ENCODE peak calls at places on chromosomes 7 and 10, in ten cellular contexts. B is uterus, L is stomach, N is prostate gland, Y is ovary, E is body of pancreas, M is IMR-90, C is sigmoid colon, I is endothelial cell of umbilical vein, G is adrenal gland. U is an unnamed sample.
A peak's percentile ranks its signal among the peaks of the same experiment; 100 is the strongest.

GRCh38 chr7:73879977-73880681 is 19.2 kb downstream of the TMEM270 start:
- DNase-seq in M (peak; percentile 53), I (no peak), B (no peak), Y (no peak), G (no peak), C (no peak), E (no peak), N (no peak), L (peak; percentile 30), U (peak; percentile 61)

GRCh38 chr10:126905776-126906703 is 812 bp downstream of the DOCK1 start:
- DNase-seq in C (peak; percentile 73), E (peak; percentile 46), I (peak; percentile 45), L (peak; percentile 33), M (peak; percentile 52), N (no peak), Y (peak; percentile 67), B (peak; percentile 25), G (no peak), U (no peak)

GRCh38 chr10:20147679-20148078 is 331.4 kb downstream of the PLXDC2 start:
- DNase-seq in G (no peak), M (no peak), Y (no peak), N (no peak), E (no peak), I (no peak), B (no peak), L (no peak), C (no peak), U (no peak)

GRCh38 chr10:119333146-119333792 is 125.9 kb downstream of the GRK5 start:
- DNase-seq in B (no peak), Y (no peak), M (peak; percentile 70), L (no peak), G (no peak), I (peak; percentile 20), E (no peak), C (no peak), N (no peak), U (no peak)

GRCh38 chr10:44990965-44991364 is 9.8 kb upstream of the ZNF22 start:
- DNase-seq in M (no peak), E (no peak), I (no peak), N (no peak), G (no peak), C (peak; percentile 65), B (no peak), L (no peak), Y (peak; percentile 34), U (no peak)

GRCh38 chr10:118213456-118213855 is 128.7 kb downstream of the FAM204A start:
- DNase-seq in I (no peak), B (no peak), E (no peak), L (no peak), N (no peak), Y (no peak), C (no peak), M (no peak), G (no peak), U (no peak)

GRCh38 chr10:103739039-103739764 is 116.2 kb downstream of the SH3PXD2A start:
- DNase-seq in L (no peak), G (no peak), Y (peak; percentile 77), E (peak; percentile 41), C (peak; percentile 87), B (peak; percentile 85), N (peak; percentile 44), M (peak; percentile 98), I (no peak), U (no peak)

GRCh38 chr7:30157217-30157616 is 22.4 kb downstream of the MTURN start:
- DNase-seq in M (no peak), C (no peak), L (no peak), Y (no peak), I (no peak), E (no peak), G (no peak), N (no peak), B (no peak), U (no peak)

GRCh38 chr7:156963472-156963871 is 14.0 kb downstream of the NOM1 start:
- DNase-seq in I (no peak), G (no peak), B (no peak), L (no peak), M (no peak), E (no peak), C (no peak), Y (no peak), N (no peak), U (no peak)

GRCh38 chr10:79007843-79008319 is 60.9 kb upstream of the ZMIZ1 start:
- DNase-seq in E (no peak), I (no peak), Y (no peak), N (no peak), G (no peak), B (no peak), L (no peak), M (no peak), C (no peak), U (peak; percentile 85)

GRCh38 chr10:122142652-122143237 is 128.4 kb upstream of the BTBD16 start:
- DNase-seq in G (no peak), E (peak; percentile 47), N (no peak), B (no peak), Y (no peak), L (peak; percentile 43), M (no peak), I (peak; percentile 43), C (no peak), U (peak; percentile 56)

GRCh38 chr7:26853788-26854393 is 10.5 kb downstream of the SKAP2 start:
- DNase-seq in N (no peak), L (no peak), I (peak; percentile 69), M (peak; percentile 75), E (no peak), C (no peak), G (no peak), Y (no peak), B (no peak), U (no peak)

GRCh38 chr7:115689941-115690340 is 340.6 kb downstream of the TFEC start:
- DNase-seq in Y (no peak), G (no peak), B (no peak), M (peak; percentile 48), C (no peak), I (no peak), L (no peak), N (no peak), E (no peak), U (no peak)

GRCh38 chr10:132360766-132361447 is 28.9 kb downstream of the LRRC27 start:
- DNase-seq in M (no peak), G (no peak), B (no peak), Y (peak; percentile 53), E (peak; percentile 44), I (no peak), C (peak; percentile 64), N (no peak), L (no peak), U (no peak)

GRCh38 chr10:78973901-78974408 is 94.8 kb upstream of the ZMIZ1 start:
- DNase-seq in C (peak; percentile 85), Y (peak; percentile 85), N (peak; percentile 81), M (peak; percentile 56), I (peak; percentile 94), G (peak; percentile 84), B (no peak), L (no peak), E (peak; percentile 79), U (no peak)

GRCh38 chr10:33889371-33889770 is 554.9 kb upstream of the NRP1 start:
- DNase-seq in I (no peak), C (no peak), E (no peak), Y (no peak), M (no peak), B (no peak), L (no peak), G (no peak), N (no peak), U (no peak)

GRCh38 chr7:26483843-26484242 is 192.2 kb downstream of the SNX10 start:
- DNase-seq in M (no peak), B (no peak), G (no peak), C (no peak), I (no peak), L (no peak), Y (no peak), E (no peak), N (no peak), U (no peak)

DNA sequence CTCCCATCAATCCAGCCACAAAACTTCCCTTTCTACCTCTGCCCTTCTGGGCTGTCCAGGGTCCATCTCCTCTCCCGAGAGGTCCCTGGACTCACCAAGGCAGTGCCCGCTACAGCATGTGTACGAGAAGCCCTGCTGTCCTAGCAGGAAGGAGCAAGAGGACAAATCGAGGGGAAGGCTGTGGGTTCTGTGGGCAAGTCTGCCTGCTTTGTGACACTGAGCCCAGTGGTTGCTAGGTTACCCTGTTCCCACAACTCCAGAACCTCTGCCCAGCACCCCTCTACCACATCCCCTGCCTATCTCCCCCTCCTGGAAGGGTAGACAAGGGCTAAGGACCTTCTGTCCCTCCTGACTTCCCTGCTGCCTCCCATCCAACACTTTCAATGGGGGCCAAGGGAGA is at the start of gene TBATA:
- DNase-seq in G (no peak), C (no peak), E (no peak), N (no peak), M (no peak), L (no peak), I (no peak), B (no peak), Y (no peak), U (no peak)
- TF ChIP-seq POLR2A in G (no peak), C (no peak), E (no peak), N (no peak), M (no peak), L (no peak), I (no peak), B (no peak), Y (no peak), U (no peak)

GRCh38 chr10:124220971-124221355 is 127.6 kb upstream of the CHST15 start:
- DNase-seq in E (no peak), I (no peak), G (no peak), L (no peak), C (no peak), Y (no peak), M (no peak), B (no peak), N (no peak), U (no peak)
- H3K27me3 ChIP-seq in E (no peaks in the 10 kb centered on the region), I (no peaks in the 10 kb centered on the region), G (no peaks in the 10 kb centered on the region), L (no peaks in the 10 kb centered on the region), C (no peaks in the 10 kb centered on the region), Y (no peaks in the 10 kb centered on the region), M (no peaks in the 10 kb centered on the region), B (no peaks in the 10 kb centered on the region), N (no peaks in the 10 kb centered on the region), U (no peaks in the 10 kb centered on the region)

GRCh38 chr10:69802424-69803161 is 887 bp downstream of the COL13A1 start:
- DNase-seq in Y (peak; percentile 47), C (no peak), M (peak; percentile 56), G (no peak), L (no peak), I (peak; percentile 77), N (no peak), E (peak; percentile 21), B (peak; percentile 40), U (no peak)
- TF ChIP-seq CTCF in Y (no peak), C (no peak), M (peak; percentile 24), G (no peak), L (no peak), I (peak; percentile 11), N (no peak), E (no peak), B (peak; percentile 7), U (no peak)

GRCh38 chr10:55237462-55237861 is 436.4 kb upstream of the PCDH15 start:
- DNase-seq in Y (no peak), I (no peak), M (no peak), L (no peak), B (no peak), C (no peak), G (no peak), N (no peak), E (no peak), U (no peak)

DNA sequence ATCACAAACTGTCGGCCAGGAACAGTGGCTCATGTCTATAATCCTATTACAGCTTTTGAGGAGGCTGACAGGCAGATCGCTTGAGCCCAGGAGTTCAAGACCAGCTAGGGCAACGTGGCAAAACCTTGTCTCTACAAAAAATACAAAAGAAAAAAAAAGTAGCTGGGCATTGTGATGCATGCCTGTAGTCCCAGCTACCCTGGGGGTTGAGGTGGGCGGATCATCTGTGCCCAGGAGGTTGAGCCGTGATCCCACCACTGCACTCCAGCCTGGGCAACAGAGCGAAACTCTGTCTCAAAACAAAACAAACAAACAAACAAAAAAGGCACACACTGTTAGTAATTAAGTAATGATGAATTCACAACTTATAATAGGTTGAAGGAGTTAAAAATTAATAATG is 441.5 kb upstream of the PCDH15 start:
- DNase-seq in G (no peak), N (no peak), M (no peak), E (no peak), L (no peak), Y (no peak), C (no peak), B (no peak), I (no peak), U (no peak)
- TF ChIP-seq POLR2A in G (no peak), N (no peak), M (no peak), E (no peak), L (no peak), Y (no peak), C (no peak), B (no peak), I (no peak), U (no peak)